ENCODE peak calls at places on chromosomes 2 and 18, in nine cellular contexts. T is astrocyte of the spinal cord, V is foreskin fibroblast, P is lower lobe of right lung, N is A673, E is B cell, Q is mucosa of descending colon, O is neural crest cell, B is kidney. G is an unnamed sample.

GRCh38 chr2:151973013-151973900 is 125.6 kb downstream of the CACNB4 start:
- DNase-seq in V (no peak), T (no peak), B (no peak), Q (no peak), O (no peak), P (no peak), N (no peak), E (no peak), G (no peak)

GRCh38 chr2:64937341-64938230 is 51.6 kb upstream of the SLC1A4 start:
- DNase-seq in E (peak; percentile 59), B (peak; percentile 75), T (no peak), Q (peak; percentile 31), O (no peak), P (peak; percentile 82), V (no peak), N (no peak), G (no peak)

GRCh38 chr2:208643145-208643544 is 236.6 kb downstream of the PTH2R start:
- DNase-seq in E (no peak), T (no peak), V (no peak), B (no peak), P (no peak), Q (no peak), N (no peak), O (no peak), G (no peak)

GRCh38 chr18:12406376-12407111 is 1.2 kb upstream of the PRELID3A start:
- DNase-seq in B (no peak), T (no peak), O (no peak), N (no peak), V (no peak), Q (no peak), E (no peak), P (no peak), G (no peak)

GRCh38 chr2:39571197-39571731 is 94.5 kb upstream of the TMEM178A start:
- DNase-seq in T (no peak), B (no peak), Q (no peak), P (no peak), V (no peak), N (no peak), E (no peak), O (no peak), G (no peak)

GRCh38 chr2:241741016-241741415 is 6.6 kb downstream of the D2HGDH start:
- DNase-seq in P (no peak), O (no peak), V (no peak), B (peak; percentile 55), Q (no peak), T (peak; percentile 10), N (no peak), E (no peak), G (no peak)

GRCh38 chr18:25005602-25006375 is 346.2 kb downstream of the ZNF521 start:
- DNase-seq in E (no peak), Q (no peak), P (no peak), T (peak; percentile 6), N (no peak), O (no peak), B (no peak), V (peak; percentile 81), G (no peak)

GRCh38 chr18:41881285-41881684 is 73.7 kb upstream of the PIK3C3 start:
- DNase-seq in P (no peak), V (peak; percentile 62), T (peak; percentile 43), E (no peak), N (no peak), B (no peak), Q (no peak), O (no peak), G (no peak)

GRCh38 chr2:136384541-136385303 is 266.8 kb upstream of the CXCR4 start:
- DNase-seq in P (no peak), B (no peak), Q (peak; percentile 36), T (peak; percentile 9), E (peak; percentile 78), N (peak; percentile 54), V (no peak), O (no peak), G (no peak)

GRCh38 chr2:59754336-59754735 is 799.1 kb downstream of the BCL11A start:
- DNase-seq in O (no peak), Q (peak; percentile 4), P (no peak), B (no peak), T (no peak), E (no peak), V (no peak), N (no peak), G (no peak)
- TF ChIP-seq CTCF in O (no peak), Q (no peak), P (no peak), B (no peak), T (no peak), E (no peak), V (no peak), N (peak; percentile 40), G (no peak)

GRCh38 chr18:36374262-36374661 is 76.7 kb downstream of the FHOD3 start:
- DNase-seq in N (no peak), E (no peak), Q (no peak), P (no peak), O (no peak), B (no peak), T (no peak), V (no peak), G (no peak)

GRCh38 chr18:36376361-36376760 is 78.8 kb downstream of the FHOD3 start:
- DNase-seq in P (no peak), V (peak; percentile 32), N (no peak), E (no peak), Q (no peak), T (no peak), B (no peak), O (no peak), G (no peak)

GRCh38 chr18:36375118-36375517 is 77.6 kb downstream of the FHOD3 start:
- DNase-seq in O (no peak), V (no peak), N (no peak), E (no peak), T (no peak), P (no peak), B (no peak), Q (no peak), G (no peak)

GRCh38 chr18:36377626-36378025 is 80.1 kb downstream of the FHOD3 start:
- DNase-seq in P (no peak), E (no peak), V (no peak), N (no peak), T (no peak), O (no peak), Q (no peak), B (no peak), G (no peak)

DNA sequence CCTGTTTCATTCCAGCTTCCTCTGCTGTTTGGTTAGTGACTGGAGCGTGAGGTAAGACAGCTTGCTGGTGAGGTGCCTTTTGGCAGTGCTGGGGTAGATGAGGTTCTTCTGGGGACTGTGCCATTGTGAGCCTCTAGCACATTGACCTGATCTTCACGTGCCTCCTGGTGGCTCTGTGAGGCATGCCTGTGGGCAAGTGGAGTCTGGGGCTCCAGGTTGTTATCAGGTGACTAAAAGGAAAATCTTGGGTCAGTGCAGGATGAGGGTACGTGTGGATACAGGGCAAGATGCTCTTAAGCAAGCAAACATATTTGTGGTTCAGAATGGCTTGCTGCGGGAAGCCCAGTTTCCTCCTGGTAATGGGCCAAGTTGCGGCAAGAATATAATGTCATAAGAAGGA is 75.4 kb downstream of the FHOD3 start:
- DNase-seq in Q (no peak), P (no peak), B (no peak), V (no peak), E (no peak), O (no peak), T (peak; percentile 89), N (no peak), G (no peak)
- TF ChIP-seq CTCF in Q (no peak), P (no peak), B (no peak), V (no peak), E (no peak), O (no peak), T (peak; percentile 38), N (no peak), G (no peak)

DNA sequence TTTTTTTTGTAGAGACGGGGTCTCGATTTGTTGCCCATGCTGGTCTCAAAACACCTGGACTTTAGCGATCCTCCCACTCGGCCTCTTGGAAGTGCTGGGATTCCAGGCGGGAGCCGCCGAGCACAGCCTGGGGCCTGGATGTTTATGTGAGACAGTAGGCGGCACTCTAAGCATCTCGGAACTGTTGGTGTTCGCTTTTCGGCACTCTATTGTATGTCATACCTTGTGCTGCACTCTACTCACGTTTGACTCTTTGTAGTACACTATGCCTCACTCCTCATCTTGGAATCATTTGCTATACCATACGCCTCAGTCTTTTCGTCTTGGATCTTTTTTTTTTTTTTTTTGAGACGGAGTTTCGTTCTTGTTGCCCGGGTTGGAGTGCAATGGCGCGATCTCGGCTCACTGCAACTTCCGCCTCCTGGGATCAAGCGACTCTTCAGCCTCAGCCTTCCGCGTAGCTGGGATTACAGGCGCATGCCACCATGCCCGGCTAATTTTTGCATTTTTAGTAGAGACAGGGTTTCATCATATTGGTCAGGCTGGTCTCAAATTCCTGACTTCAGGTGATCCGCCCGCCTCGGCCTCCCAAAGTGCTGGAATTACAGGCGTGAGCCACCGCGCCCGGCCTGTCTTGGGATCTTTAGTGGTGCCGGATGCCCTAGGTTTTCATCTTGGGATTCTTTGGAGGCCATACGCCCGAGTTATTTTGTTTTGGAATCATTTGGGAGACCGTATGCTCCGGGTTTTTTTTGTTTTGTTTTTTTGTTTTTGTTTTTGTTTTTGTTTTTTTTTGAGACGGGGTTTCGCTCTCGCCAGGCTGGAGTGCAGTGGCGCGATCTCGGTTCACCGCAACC is 24.2 kb upstream of the ZDBF2 start:
- DNase-seq in Q (peak; percentile 11), B (no peak), E (no peak), N (peak; percentile 49), T (no peak), P (no peak), O (no peak), V (no peak), G (no peak)
- TF ChIP-seq CTCF in Q (no peak), B (no peak), E (no peak), N (peak; percentile 40), T (peak; percentile 14), P (no peak), O (no peak), V (peak; percentile 4), G (no peak)

GRCh38 chr2:99488587-99488998 is 1.2 kb downstream of the REV1 start:
- DNase-seq in B (no peak), Q (peak; percentile 45), O (no peak), E (no peak), N (peak; percentile 31), P (no peak), V (no peak), T (peak; percentile 33), G (no peak)

GRCh38 chr2:99484205-99484604 is 5.6 kb downstream of the REV1 start:
- DNase-seq in N (no peak), O (no peak), E (no peak), Q (no peak), P (no peak), T (no peak), B (no peak), V (no peak), G (no peak)

GRCh38 chr2:99485824-99486223 is 4.0 kb downstream of the REV1 start:
- DNase-seq in B (no peak), V (no peak), P (no peak), T (no peak), Q (no peak), O (no peak), N (no peak), E (no peak), G (no peak)

GRCh38 chr2:99487906-99488305 is 1.9 kb downstream of the REV1 start:
- DNase-seq in B (no peak), O (no peak), V (no peak), E (no peak), Q (no peak), P (no peak), T (no peak), N (no peak), G (no peak)

GRCh38 chr2:99485411-99485810 is 4.4 kb downstream of the REV1 start:
- DNase-seq in T (no peak), E (no peak), O (no peak), B (no peak), P (no peak), V (no peak), N (peak; percentile 10), Q (no peak), G (no peak)
- TF ChIP-seq CTCF in T (no peak), E (no peak), O (no peak), B (no peak), P (no peak), V (no peak), N (no peak), Q (no peak), G (no peak)